ENCODE peak calls at places on chromosomes 3 and 15, in six cellular contexts. One of them, this sample, is unnamed.

GRCh38 chr15:65942436-65942835 is 73.1 kb downstream of the RAB11A start:
- DNase-seq in upper lobe of right lung: no peak
- DNase-seq in CD8-positive, alpha-beta T cell: peak; percentile 21
- DNase-seq in right cardiac atrium: no peak
- DNase-seq in naive thymus-derived CD4-positive, alpha-beta T cell: no peak
- DNase-seq in ovary: no peak
- DNase-seq in this sample: no peak

GRCh38 chr3:184011937-184012889 is 5.5 kb downstream of the ABCC5 start:
- DNase-seq in right cardiac atrium: no peak
- DNase-seq in CD8-positive, alpha-beta T cell: no peak
- DNase-seq in upper lobe of right lung: no peak
- DNase-seq in naive thymus-derived CD4-positive, alpha-beta T cell: no peak
- DNase-seq in ovary: no peak
- DNase-seq in this sample: no peak

GRCh38 chr15:69842851-69843250 is 254.9 kb downstream of the TLE3 start:
- DNase-seq in upper lobe of right lung: no peak
- DNase-seq in ovary: no peak
- DNase-seq in naive thymus-derived CD4-positive, alpha-beta T cell: no peak
- DNase-seq in right cardiac atrium: no peak
- DNase-seq in CD8-positive, alpha-beta T cell: no peak
- DNase-seq in this sample: no peak

GRCh38 chr3:131007256-131007655 is 19.4 kb downstream of the ASTE1 start:
- DNase-seq in upper lobe of right lung: no peak
- DNase-seq in ovary: no peak
- DNase-seq in right cardiac atrium: no peak
- DNase-seq in CD8-positive, alpha-beta T cell: no peak
- DNase-seq in naive thymus-derived CD4-positive, alpha-beta T cell: no peak
- DNase-seq in this sample: no peak

GRCh38 chr3:184341925-184342324 is 4.5 kb downstream of the FAM131A start:
- DNase-seq in CD8-positive, alpha-beta T cell: no peak
- DNase-seq in naive thymus-derived CD4-positive, alpha-beta T cell: no peak
- DNase-seq in upper lobe of right lung: peak; percentile 91
- DNase-seq in ovary: no peak
- DNase-seq in right cardiac atrium: no peak
- DNase-seq in this sample: no peak

GRCh38 chr3:64489361-64490044 is 198.3 kb downstream of the ADAMTS9 start:
- DNase-seq in CD8-positive, alpha-beta T cell: no peak
- DNase-seq in naive thymus-derived CD4-positive, alpha-beta T cell: no peak
- DNase-seq in upper lobe of right lung: peak; percentile 84
- DNase-seq in right cardiac atrium: peak; percentile 26
- DNase-seq in ovary: peak; percentile 64
- DNase-seq in this sample: no peak

GRCh38 chr3:152287898-152288576 is 19.3 kb downstream of the MBNL1 start:
- DNase-seq in upper lobe of right lung: no peak
- DNase-seq in right cardiac atrium: no peak
- DNase-seq in naive thymus-derived CD4-positive, alpha-beta T cell: no peak
- DNase-seq in CD8-positive, alpha-beta T cell: no peak
- DNase-seq in ovary: no peak
- DNase-seq in this sample: no peak

GRCh38 chr3:48464713-48465221 is 18.2 kb downstream of the ATRIP start:
- DNase-seq in upper lobe of right lung: no peak
- DNase-seq in right cardiac atrium: peak; percentile 43
- DNase-seq in ovary: peak; percentile 51
- DNase-seq in naive thymus-derived CD4-positive, alpha-beta T cell: no peak
- DNase-seq in CD8-positive, alpha-beta T cell: no peak
- DNase-seq in this sample: no peak

GRCh38 chr3:29282431-29283296 is 1.8 kb downstream of the RBMS3 start:
- DNase-seq in naive thymus-derived CD4-positive, alpha-beta T cell: no peak
- DNase-seq in ovary: no peak
- DNase-seq in right cardiac atrium: no peak
- DNase-seq in CD8-positive, alpha-beta T cell: no peak
- DNase-seq in upper lobe of right lung: no peak
- DNase-seq in this sample: no peak
- H3K4me3 ChIP-seq in naive thymus-derived CD4-positive, alpha-beta T cell: no peak overlapping the region
- H3K4me3 ChIP-seq in ovary: peak overlapping the region; percentile 53
- H3K4me3 ChIP-seq in right cardiac atrium: peak overlapping the region; percentile 99
- H3K4me3 ChIP-seq in CD8-positive, alpha-beta T cell: no peak overlapping the region
- H3K4me3 ChIP-seq in upper lobe of right lung: peak overlapping the region; percentile 66
- H3K4me3 ChIP-seq in this sample: no peak overlapping the region

DNA sequence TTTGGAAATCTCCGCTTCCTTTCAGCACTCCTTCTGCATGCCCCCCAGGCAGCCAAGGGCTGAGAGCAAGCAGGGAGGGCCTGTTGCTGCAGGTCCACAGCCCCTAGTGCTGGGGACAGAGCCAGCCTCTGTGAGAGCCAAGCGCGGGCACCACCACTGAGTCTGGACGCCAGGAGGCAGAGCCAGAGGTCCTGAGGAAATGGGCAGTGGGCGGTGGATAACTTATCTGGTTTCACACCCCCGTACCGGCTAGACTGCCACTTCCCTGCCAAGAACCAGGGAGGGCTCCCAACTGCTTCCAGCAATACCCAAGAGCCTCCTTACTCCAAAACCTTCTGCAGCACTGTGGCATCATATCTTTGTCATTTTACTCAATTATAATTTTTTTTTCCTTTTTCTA is 141.6 kb upstream of the IGF1R start:
- DNase-seq in ovary: no peak
- DNase-seq in naive thymus-derived CD4-positive, alpha-beta T cell: no peak
- DNase-seq in right cardiac atrium: peak; percentile 26
- DNase-seq in CD8-positive, alpha-beta T cell: no peak
- DNase-seq in upper lobe of right lung: no peak
- DNase-seq in this sample: no peak
- H3K27me3 ChIP-seq in ovary: no peaks in the 10 kb centered on the region
- H3K27me3 ChIP-seq in naive thymus-derived CD4-positive, alpha-beta T cell: no peaks in the 10 kb centered on the region
- H3K27me3 ChIP-seq in right cardiac atrium: no peaks in the 10 kb centered on the region
- H3K27me3 ChIP-seq in CD8-positive, alpha-beta T cell: peaks cover 6% of the 10 kb centered on the region
- H3K27me3 ChIP-seq in upper lobe of right lung: no peaks in the 10 kb centered on the region
- H3K27me3 ChIP-seq in this sample: no peaks in the 10 kb centered on the region

DNA sequence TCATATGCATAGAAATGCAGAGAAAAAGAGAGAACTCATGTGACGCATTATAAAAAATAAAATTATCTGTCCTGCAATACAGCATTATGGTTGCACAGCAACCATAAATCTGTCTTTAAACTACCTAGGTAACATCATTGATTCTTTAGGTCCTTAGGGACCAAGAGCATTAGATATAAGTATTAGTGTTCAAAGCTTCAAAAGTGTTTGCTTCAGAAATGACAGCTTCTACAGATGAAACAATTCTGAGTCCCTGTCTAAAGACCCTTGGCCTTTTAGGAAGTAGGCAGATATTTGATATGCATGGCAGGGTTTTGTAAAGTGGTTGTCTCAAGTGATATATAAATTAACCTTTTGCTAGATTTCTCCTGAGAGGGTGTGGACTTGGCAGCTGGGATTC is 454.2 kb downstream of the GBE1 start:
- DNase-seq in ovary: no peak
- DNase-seq in CD8-positive, alpha-beta T cell: no peak
- DNase-seq in right cardiac atrium: no peak
- DNase-seq in upper lobe of right lung: no peak
- DNase-seq in naive thymus-derived CD4-positive, alpha-beta T cell: no peak
- DNase-seq in this sample: no peak
- H3K27ac ChIP-seq in ovary: no peak overlapping the region
- H3K27ac ChIP-seq in CD8-positive, alpha-beta T cell: no peak overlapping the region
- H3K27ac ChIP-seq in right cardiac atrium: no peak overlapping the region
- H3K27ac ChIP-seq in upper lobe of right lung: no peak overlapping the region
- H3K27ac ChIP-seq in naive thymus-derived CD4-positive, alpha-beta T cell: no peak overlapping the region
- H3K27ac ChIP-seq in this sample: no peak overlapping the region

GRCh38 chr3:136932978-136933812 is 24.6 kb upstream of the IL20RB start:
- DNase-seq in naive thymus-derived CD4-positive, alpha-beta T cell: no peak
- DNase-seq in ovary: no peak
- DNase-seq in CD8-positive, alpha-beta T cell: no peak
- DNase-seq in upper lobe of right lung: no peak
- DNase-seq in right cardiac atrium: no peak
- DNase-seq in this sample: no peak
- H3K4me3 ChIP-seq in naive thymus-derived CD4-positive, alpha-beta T cell: no peak overlapping the region
- H3K4me3 ChIP-seq in ovary: no peak overlapping the region
- H3K4me3 ChIP-seq in CD8-positive, alpha-beta T cell: no peak overlapping the region
- H3K4me3 ChIP-seq in upper lobe of right lung: no peak overlapping the region
- H3K4me3 ChIP-seq in right cardiac atrium: no peak overlapping the region
- H3K4me3 ChIP-seq in this sample: no peak overlapping the region

This sample was measured in CD8-positive, alpha-beta memory T cell.